ENCODE peak calls at places on chromosomes 4 and X, in six cellular contexts. U, G, B, W, T and Y are unnamed samples.

GRCh38 chr4:6567218-6567617 is 7.8 kb upstream of the MAN2B2 start:
- DNase-seq in T (no peak), B (no peak), G (no peak), W (no peak), U (no peak), Y (no peak)

GRCh38 chr4:98341309-98341708 is 80.1 kb downstream of the RAP1GDS1 start:
- DNase-seq in W (no peak), U (no peak), G (no peak), T (peak; percentile 48), B (no peak), Y (no peak)

GRCh38 chr4:19776021-19776459 is 475.7 kb upstream of the SLIT2 start:
- DNase-seq in G (no peak), U (no peak), W (peak; percentile 15), B (no peak), T (peak; percentile 81), Y (no peak)

GRCh38 chr4:45453258-45453841 is 670.5 kb downstream of the GABRG1 start:
- DNase-seq in T (no peak), W (peak; percentile 68), B (peak; percentile 18), G (no peak), U (no peak), Y (peak; percentile 52)

GRCh38 chr4:25446611-25447010 is 69.5 kb downstream of the ANAPC4 start:
- DNase-seq in U (no peak), B (no peak), W (no peak), G (no peak), T (no peak), Y (no peak)

GRCh38 chr4:153471691-153472080 is 5.5 kb downstream of the TMEM131L start:
- DNase-seq in W (no peak), T (no peak), G (no peak), U (peak; percentile 6), B (no peak), Y (no peak)

GRCh38 chrX:128020701-128021100 is 31.5 kb downstream of the ACTRT1 start:
- DNase-seq in B (peak; percentile 2), W (no peak), T (peak; percentile 1), G (no peak), U (no peak), Y (peak; percentile 2)

GRCh38 chrX:18701621-18702361 is 5.7 kb upstream of the PPEF1 start:
- DNase-seq in W (no peak), T (peak; percentile 9), G (no peak), B (peak; percentile 4), U (no peak), Y (no peak)

GRCh38 chr4:83582289-83582756 is 46.4 kb downstream of the GPAT3 start:
- DNase-seq in T (no peak), G (no peak), W (no peak), U (no peak), B (no peak), Y (peak; percentile 14)

GRCh38 chr4:147110968-147111367 is 165.3 kb upstream of the TTC29 start:
- DNase-seq in U (no peak), W (no peak), B (no peak), T (peak; percentile 47), G (no peak), Y (no peak)
- TF ChIP-seq CTCF in U (no peak), W (peak; percentile 28), B (no peak), T (peak; percentile 58), G (peak; percentile 6), Y (no peak)

GRCh38 chr4:106803107-106803506 is 233.0 kb downstream of the DKK2 start:
- DNase-seq in G (no peak), U (no peak), W (no peak), B (no peak), T (no peak), Y (no peak)

GRCh38 chr4:106810122-106810521 is 226.0 kb downstream of the DKK2 start:
- DNase-seq in B (no peak), G (no peak), U (no peak), W (no peak), T (no peak), Y (no peak)

GRCh38 chr4:106806158-106806797 is 229.8 kb downstream of the DKK2 start:
- DNase-seq in T (no peak), G (no peak), U (no peak), B (no peak), W (no peak), Y (no peak)

GRCh38 chr4:106809083-106809482 is 227.0 kb downstream of the DKK2 start:
- DNase-seq in G (no peak), W (peak; percentile 49), T (peak; percentile 25), B (peak; percentile 19), U (no peak), Y (peak; percentile 73)
- TF ChIP-seq CTCF in G (no peak), W (peak; percentile 58), T (peak; percentile 30), B (peak; percentile 69), U (no peak), Y (peak; percentile 22)

GRCh38 chr4:140668111-140668510 is 88.1 kb downstream of the TBC1D9 start:
- DNase-seq in U (no peak), B (no peak), T (no peak), G (no peak), W (no peak), Y (no peak)
- TF ChIP-seq CTCF in U (no peak), B (no peak), T (no peak), G (no peak), W (no peak), Y (no peak)

GRCh38 chr4:150589174-150589573 is 7.2 kb downstream of the MAB21L2 start:
- DNase-seq in W (no peak), T (no peak), G (no peak), B (no peak), U (no peak), Y (no peak)

GRCh38 chr4:150598906-150599305 is 17.0 kb downstream of the MAB21L2 start:
- DNase-seq in G (no peak), U (no peak), T (no peak), B (no peak), W (no peak), Y (no peak)

GRCh38 chr4:150591284-150591874 is 9.4 kb downstream of the MAB21L2 start:
- DNase-seq in W (peak; percentile 80), B (peak; percentile 25), T (no peak), G (no peak), U (no peak), Y (no peak)

GRCh38 chr4:150591904-150592303 is 10.0 kb downstream of the MAB21L2 start:
- DNase-seq in G (no peak), W (peak; percentile 37), U (no peak), B (no peak), T (no peak), Y (no peak)

GRCh38 chr4:150593996-150594395 is 12.0 kb downstream of the MAB21L2 start:
- DNase-seq in W (no peak), T (peak; percentile 36), U (no peak), B (no peak), G (no peak), Y (no peak)
- TF ChIP-seq CTCF in W (peak; percentile 11), T (peak; percentile 31), U (no peak), B (peak; percentile 4), G (no peak), Y (no peak)

DNA sequence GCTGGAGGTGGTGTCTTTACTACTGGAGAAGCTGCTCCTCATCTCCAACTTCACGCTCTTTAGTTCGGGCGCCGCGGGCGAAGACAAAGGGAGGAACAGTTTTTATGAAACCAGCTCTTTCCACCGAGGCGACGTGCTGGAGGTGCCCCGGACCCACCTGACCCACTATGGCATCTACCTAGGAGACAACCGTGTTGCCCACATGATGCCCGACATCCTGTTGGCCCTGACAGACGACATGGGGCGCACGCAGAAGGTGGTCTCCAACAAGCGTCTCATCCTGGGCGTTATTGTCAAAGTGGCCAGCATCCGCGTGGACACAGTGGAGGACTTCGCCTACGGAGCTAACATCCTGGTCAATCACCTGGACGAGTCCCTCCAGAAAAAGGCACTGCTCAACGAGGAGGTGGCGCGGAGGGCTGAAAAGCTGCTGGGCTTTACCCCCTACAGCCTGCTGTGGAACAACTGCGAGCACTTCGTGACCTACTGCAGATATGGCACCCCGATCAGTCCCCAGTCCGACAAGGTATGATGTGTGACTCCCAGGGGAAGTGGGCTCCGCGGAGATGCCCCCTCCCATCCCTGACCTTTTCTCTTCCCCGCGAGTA is 645 bp downstream of the LRAT start:
- DNase-seq in U (no peak), T (no peak), W (peak; percentile 34), B (no peak), G (no peak), Y (no peak)
- TF ChIP-seq CTCF in U (peak; percentile 0), T (no peak), W (no peak), B (no peak), G (no peak), Y (no peak)

GRCh38 chr4:140047017-140047640 is 106.9 kb downstream of the MAML3 start:
- DNase-seq in G (peak; percentile 89), W (peak; percentile 51), B (no peak), T (no peak), U (no peak), Y (no peak)

GRCh38 chr4:140048419-140049022 is 105.5 kb downstream of the MAML3 start:
- DNase-seq in G (no peak), W (no peak), U (no peak), T (no peak), B (no peak), Y (no peak)

GRCh38 chr4:140049924-140050681 is 103.9 kb downstream of the MAML3 start:
- DNase-seq in B (no peak), G (no peak), U (no peak), W (peak; percentile 80), T (peak; percentile 48), Y (peak; percentile 50)

GRCh38 chr4:140047781-140048180 is 106.2 kb downstream of the MAML3 start:
- DNase-seq in B (no peak), G (no peak), W (peak; percentile 28), T (no peak), U (no peak), Y (no peak)

GRCh38 chr4:140049024-140049923 is 104.7 kb downstream of the MAML3 start:
- DNase-seq in T (peak; percentile 57), U (no peak), W (peak; percentile 80), B (peak; percentile 2), G (no peak), Y (peak; percentile 63)
- TF ChIP-seq CTCF in T (no peak), U (no peak), W (peak; percentile 9), B (peak; percentile 25), G (no peak), Y (no peak)